ENCODE peak calls at places on chromosomes 6 and 20, in five cellular contexts. C, L, R, Q and W are unnamed samples.

GRCh38 chr20:16761305-16761829 is 13.2 kb downstream of the OTOR start:
- DNase-seq in L (peak), R (peak), C (peak), Q (peak), W (peak)

GRCh38 chr6:169830876-169831275 is 79.5 kb downstream of the ERMARD start:
- DNase-seq in L (no peak), C (peak), Q (no peak), R (no peak), W (no peak)

GRCh38 chr20:20894753-20895152 is 182.3 kb upstream of the RALGAPA2 start:
- DNase-seq in Q (no peak), R (no peak), L (no peak), C (no peak), W (no peak)

GRCh38 chr6:80638222-80639055 is 532.0 kb downstream of the BCKDHB start:
- DNase-seq in Q (no peak), R (no peak), L (no peak), C (peak), W (peak)

GRCh38 chr6:35319346-35320030 is 21.9 kb downstream of the DEF6 start:
- DNase-seq in L (no peak), Q (no peak), R (no peak), C (no peak), W (no peak)

GRCh38 chr6:111080713-111081112 is 6.6 kb upstream of the SLC16A10 start:
- DNase-seq in C (no peak), L (no peak), R (no peak), Q (no peak), W (no peak)

GRCh38 chr6:119862719-119863118 is 513.2 kb upstream of the MAN1A1 start:
- DNase-seq in C (no peak), L (no peak), R (no peak), Q (no peak), W (no peak)

GRCh38 chr20:24497851-24498250 is 28.4 kb downstream of the SYNDIG1 start:
- DNase-seq in R (no peak), Q (no peak), C (no peak), L (no peak), W (no peak)

GRCh38 chr6:6851862-6852261 is 255.9 kb upstream of the RREB1 start:
- DNase-seq in L (no peak), R (no peak), Q (no peak), C (no peak), W (no peak)

GRCh38 chr6:19804362-19805145 is 32.6 kb upstream of the ID4 start:
- DNase-seq in R (peak), C (peak), L (no peak), Q (peak), W (peak)

GRCh38 chr20:8223096-8223870 is 91.2 kb downstream of the PLCB1 start:
- DNase-seq in R (no peak), C (no peak), Q (no peak), L (no peak), W (peak)

GRCh38 chr20:32859961-32860360 is 1.2 kb downstream of the EFCAB8 start:
- DNase-seq in Q (no peak), L (no peak), R (no peak), C (no peak), W (no peak)

GRCh38 chr6:92380803-92381601 is 1038.4 kb downstream of the EPHA7 start:
- DNase-seq in Q (no peak), L (no peak), R (no peak), C (no peak), W (no peak)

GRCh38 chr6:112044856-112045255 is 9.0 kb upstream of the CCN6 start:
- DNase-seq in R (no peak), Q (no peak), C (no peak), L (no peak), W (peak)

GRCh38 chr6:7737867-7738266 is 12.0 kb downstream of the BMP6 start:
- DNase-seq in L (no peak), R (no peak), Q (no peak), C (no peak), W (no peak)